ENCODE peak calls at places on chromosomes 6 and 20, in six cellular contexts. One of them, this sample, is unnamed. For H3K4me1 and H3K27me3, the result is how much of the 10 kb centered on the place peaks cover.

GRCh38 chr20:42018979-42019378 is 400.8 kb upstream of the CHD6 start:
- DNase-seq in cardiac muscle cell: no peak
- DNase-seq in heart right ventricle: no peak
- DNase-seq in uterus: no peak
- DNase-seq in IMR-90: no peak
- DNase-seq in DND-41: no peak
- DNase-seq in this sample: no peak

GRCh38 chr20:63230800-63231268 is 4.9 kb upstream of the BIRC7 start:
- DNase-seq in uterus: peak
- DNase-seq in DND-41: no peak
- DNase-seq in IMR-90: peak
- DNase-seq in cardiac muscle cell: peak
- DNase-seq in heart right ventricle: peak
- DNase-seq in this sample: no peak

GRCh38 chr20:57223648-57224489 is 42.6 kb downstream of the BMP7 start:
- DNase-seq in IMR-90: no peak
- DNase-seq in cardiac muscle cell: no peak
- DNase-seq in heart right ventricle: peak
- DNase-seq in uterus: peak
- DNase-seq in DND-41: no peak
- DNase-seq in this sample: no peak

GRCh38 chr6:92201618-92202017 is 1217.7 kb downstream of the EPHA7 start:
- DNase-seq in cardiac muscle cell: no peak
- DNase-seq in heart right ventricle: no peak
- DNase-seq in DND-41: no peak
- DNase-seq in IMR-90: no peak
- DNase-seq in uterus: no peak
- DNase-seq in this sample: no peak

GRCh38 chr6:165850434-165851019 is 187.5 kb upstream of the PDE10A start:
- DNase-seq in DND-41: peak
- DNase-seq in heart right ventricle: peak
- DNase-seq in IMR-90: peak
- DNase-seq in cardiac muscle cell: peak
- DNase-seq in uterus: peak
- DNase-seq in this sample: peak

GRCh38 chr20:41692479-41693135 is 74.4 kb upstream of the CHD6 start:
- DNase-seq in IMR-90: peak
- DNase-seq in DND-41: peak
- DNase-seq in cardiac muscle cell: peak
- DNase-seq in uterus: peak
- DNase-seq in heart right ventricle: peak
- DNase-seq in this sample: peak

GRCh38 chr6:41502607-41503434 is 43.4 kb upstream of the FOXP4 start:
- DNase-seq in heart right ventricle: no peak
- DNase-seq in DND-41: no peak
- DNase-seq in IMR-90: no peak
- DNase-seq in cardiac muscle cell: no peak
- DNase-seq in uterus: peak
- DNase-seq in this sample: no peak

GRCh38 chr20:2756056-2756611 is 44.3 kb downstream of the CPXM1 start:
- DNase-seq in heart right ventricle: no peak
- DNase-seq in IMR-90: peak
- DNase-seq in DND-41: peak
- DNase-seq in uterus: no peak
- DNase-seq in cardiac muscle cell: peak
- DNase-seq in this sample: no peak

GRCh38 chr20:44696315-44696714 is 18.9 kb upstream of the CCN5 start:
- DNase-seq in DND-41: peak
- DNase-seq in heart right ventricle: no peak
- DNase-seq in uterus: no peak
- DNase-seq in IMR-90: no peak
- DNase-seq in cardiac muscle cell: no peak
- DNase-seq in this sample: no peak

GRCh38 chr6:21134401-21134800 is 459.1 kb upstream of the SOX4 start:
- DNase-seq in cardiac muscle cell: no peak
- DNase-seq in heart right ventricle: no peak
- DNase-seq in IMR-90: no peak
- DNase-seq in uterus: no peak
- DNase-seq in DND-41: no peak
- DNase-seq in this sample: no peak
- H3K4me1 ChIP-seq in cardiac muscle cell: under half
- H3K4me1 ChIP-seq in heart right ventricle: under half
- H3K4me1 ChIP-seq in IMR-90: under half
- H3K4me1 ChIP-seq in uterus: under half
- H3K4me1 ChIP-seq in DND-41: under half
- H3K4me1 ChIP-seq in this sample: under half

GRCh38 chr6:77466055-77467028 is 3.1 kb upstream of the HTR1B start:
- DNase-seq in cardiac muscle cell: peak
- DNase-seq in IMR-90: peak
- DNase-seq in uterus: no peak
- DNase-seq in heart right ventricle: no peak
- DNase-seq in DND-41: no peak
- DNase-seq in this sample: no peak
- H3K27me3 ChIP-seq in cardiac muscle cell: half or more
- H3K27me3 ChIP-seq in IMR-90: under half
- H3K27me3 ChIP-seq in uterus: under half
- H3K27me3 ChIP-seq in heart right ventricle: half or more
- H3K27me3 ChIP-seq in DND-41: under half
- H3K27me3 ChIP-seq in this sample: under half

DNA sequence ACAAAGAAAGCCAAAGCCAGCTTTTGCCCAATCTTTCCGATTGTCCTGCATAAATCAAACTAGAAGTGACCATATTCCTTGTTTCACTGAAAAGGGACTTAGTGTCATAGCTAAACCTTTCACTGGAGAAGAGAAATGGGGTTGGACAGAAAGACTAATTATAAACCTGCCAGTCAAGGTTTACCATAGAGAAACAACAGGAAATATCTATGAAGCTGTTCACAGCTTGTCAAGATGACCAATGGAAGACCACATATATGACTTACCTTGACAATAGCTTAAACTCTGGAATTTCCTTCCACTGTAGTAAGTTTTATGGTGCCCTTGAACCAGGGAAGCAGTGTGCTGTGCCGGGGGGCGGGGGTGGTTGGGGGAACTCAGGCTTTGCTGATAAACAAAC is 107.7 kb upstream of the PHACTR1 start:
- DNase-seq in DND-41: no peak
- DNase-seq in uterus: no peak
- DNase-seq in IMR-90: no peak
- DNase-seq in heart right ventricle: no peak
- DNase-seq in cardiac muscle cell: no peak
- DNase-seq in this sample: no peak
- H3K27ac ChIP-seq in DND-41: no peak
- H3K27ac ChIP-seq in uterus: no peak
- H3K27ac ChIP-seq in IMR-90: no peak
- H3K27ac ChIP-seq in heart right ventricle: no peak
- H3K27ac ChIP-seq in cardiac muscle cell: no peak
- H3K27ac ChIP-seq in this sample: no peak

DNA sequence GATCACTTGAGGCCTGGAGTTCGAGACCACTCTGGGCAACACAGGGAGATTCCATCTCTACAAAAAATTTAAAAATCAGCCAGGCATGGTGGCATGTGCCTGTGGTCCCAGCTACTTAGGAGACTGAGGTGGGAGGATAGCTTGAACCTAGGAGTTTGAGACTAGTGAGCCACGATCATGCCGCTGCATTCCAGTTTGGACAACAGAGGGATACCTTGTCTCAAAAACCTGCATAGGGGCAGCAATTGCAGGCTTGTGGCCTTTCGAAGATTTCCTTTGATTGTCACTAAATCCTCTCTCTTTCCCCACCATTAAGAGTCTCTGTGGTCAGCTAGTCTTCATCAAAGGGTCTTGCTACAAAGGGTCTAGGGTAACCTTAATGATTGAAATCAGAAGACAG is 60.3 kb downstream of the UTRN start:
- DNase-seq in uterus: no peak
- DNase-seq in DND-41: no peak
- DNase-seq in heart right ventricle: no peak
- DNase-seq in cardiac muscle cell: no peak
- DNase-seq in IMR-90: no peak
- DNase-seq in this sample: no peak
- H3K4me1 ChIP-seq in uterus: under half
- H3K4me1 ChIP-seq in DND-41: half or more
- H3K4me1 ChIP-seq in heart right ventricle: under half
- H3K4me1 ChIP-seq in cardiac muscle cell: under half
- H3K4me1 ChIP-seq in IMR-90: under half
- H3K4me1 ChIP-seq in this sample: half or more

DNA sequence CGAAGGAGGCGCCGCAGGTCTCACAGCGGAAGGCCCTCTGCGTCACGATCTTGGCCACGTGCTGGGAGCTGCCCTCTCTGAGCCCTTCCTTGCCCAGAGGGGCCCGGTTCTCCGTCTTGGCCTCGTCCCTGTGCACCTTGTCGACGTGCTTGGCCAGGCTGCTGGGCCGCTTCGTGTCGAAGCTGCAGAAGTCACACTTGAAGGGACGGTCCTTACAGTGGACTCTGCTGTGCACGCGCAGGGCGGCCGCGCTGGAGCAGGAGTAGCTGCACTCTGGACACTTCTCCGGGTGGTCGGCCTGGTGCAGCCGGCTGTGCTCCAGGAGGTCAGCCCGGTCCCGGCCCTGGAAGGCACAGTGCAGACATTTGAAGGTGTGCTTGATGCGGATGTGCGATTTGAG is 106.9 kb downstream of the ZFP64 start:
- DNase-seq in uterus: no peak
- DNase-seq in heart right ventricle: no peak
- DNase-seq in IMR-90: no peak
- DNase-seq in cardiac muscle cell: no peak
- DNase-seq in DND-41: no peak
- DNase-seq in this sample: no peak
- H3K27me3 ChIP-seq in uterus: under half
- H3K27me3 ChIP-seq in heart right ventricle: under half
- H3K27me3 ChIP-seq in IMR-90: under half
- H3K27me3 ChIP-seq in cardiac muscle cell: under half
- H3K27me3 ChIP-seq in DND-41: under half
- H3K27me3 ChIP-seq in this sample: under half

GRCh38 chr6:87901613-87902012 is 146.0 kb upstream of the SPACA1 start:
- DNase-seq in DND-41: no peak
- DNase-seq in uterus: no peak
- DNase-seq in cardiac muscle cell: no peak
- DNase-seq in heart right ventricle: no peak
- DNase-seq in IMR-90: no peak
- DNase-seq in this sample: no peak

GRCh38 chr6:87900160-87900698 is 147.4 kb upstream of the SPACA1 start:
- DNase-seq in IMR-90: no peak
- DNase-seq in heart right ventricle: no peak
- DNase-seq in cardiac muscle cell: no peak
- DNase-seq in DND-41: no peak
- DNase-seq in uterus: no peak
- DNase-seq in this sample: no peak

GRCh38 chr6:87902383-87902782 is 145.3 kb upstream of the SPACA1 start:
- DNase-seq in cardiac muscle cell: no peak
- DNase-seq in uterus: no peak
- DNase-seq in DND-41: no peak
- DNase-seq in IMR-90: no peak
- DNase-seq in heart right ventricle: no peak
- DNase-seq in this sample: no peak

GRCh38 chr6:87899499-87900147 is 148.0 kb upstream of the SPACA1 start:
- DNase-seq in IMR-90: no peak
- DNase-seq in DND-41: no peak
- DNase-seq in cardiac muscle cell: no peak
- DNase-seq in uterus: no peak
- DNase-seq in heart right ventricle: no peak
- DNase-seq in this sample: no peak

DNA sequence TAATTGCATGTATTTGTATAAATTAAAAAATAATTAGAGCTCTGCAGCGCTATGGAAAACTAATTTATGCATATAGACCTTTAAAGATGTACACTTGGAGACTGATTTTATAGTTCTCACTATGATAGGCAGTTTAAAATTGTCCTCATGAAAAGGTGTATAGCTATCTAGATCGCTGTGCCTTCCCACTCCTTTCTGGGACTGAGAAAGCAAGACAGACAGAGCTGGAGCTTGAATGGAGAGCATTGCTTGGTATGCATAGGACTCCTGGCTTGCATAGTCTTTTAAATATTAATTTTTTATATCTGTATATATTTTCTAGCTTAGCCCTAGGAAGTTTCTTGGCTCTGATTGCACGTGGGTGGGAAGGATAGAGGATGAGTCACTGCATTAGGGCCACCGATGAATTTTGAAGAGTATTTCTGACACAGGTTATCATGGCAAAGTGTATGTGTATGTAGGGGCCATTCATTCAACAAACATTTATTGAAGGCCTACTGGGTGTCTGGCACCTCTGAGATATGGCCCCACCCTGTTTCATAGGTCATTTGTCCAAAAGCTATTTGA is 150.0 kb upstream of the SPACA1 start:
- DNase-seq in DND-41: no peak
- DNase-seq in IMR-90: peak
- DNase-seq in heart right ventricle: no peak
- DNase-seq in cardiac muscle cell: no peak
- DNase-seq in uterus: no peak
- DNase-seq in this sample: no peak
- H3K27ac ChIP-seq in DND-41: no peak
- H3K27ac ChIP-seq in IMR-90: no peak
- H3K27ac ChIP-seq in heart right ventricle: no peak
- H3K27ac ChIP-seq in cardiac muscle cell: no peak
- H3K27ac ChIP-seq in uterus: no peak
- H3K27ac ChIP-seq in this sample: no peak

This sample was measured in CD8-positive, alpha-beta memory T cell.